ENCODE peak calls at places on chromosomes 1 and 21, in four cellular contexts. N is HCT116, M is IMR-90, D is A549. Q is an unnamed sample.

GRCh38 chr1:62210960-62211359 is 16.3 kb downstream of the L1TD1 start:
- DNase-seq in M (no peak), D (peak), N (no peak), Q (no peak)

GRCh38 chr21:17929514-17929913 is 110.4 kb upstream of the C21orf91 start:
- DNase-seq in N (no peak), D (no peak), M (no peak), Q (no peak)

GRCh38 chr1:183472488-183473285 is at the start of gene SMG7:
- DNase-seq in D (no peak), N (no peak), M (peak), Q (peak)

GRCh38 chr21:32135401-32136363 is 143.2 kb downstream of the MIS18A start:
- DNase-seq in M (peak), D (no peak), N (no peak), Q (no peak)

GRCh38 chr1:231093158-231093922 is 53.3 kb upstream of the FAM89A start:
- DNase-seq in M (no peak), N (no peak), D (peak), Q (no peak)

GRCh38 chr1:221164029-221164428 is 284.8 kb downstream of the HLX start:
- DNase-seq in M (peak), N (no peak), D (no peak), Q (no peak)

GRCh38 chr1:55812281-55812680 is 597.1 kb upstream of the USP24 start:
- DNase-seq in N (no peak), M (peak), D (no peak), Q (no peak)

GRCh38 chr1:187933562-187934419 is 1105.0 kb downstream of the PLA2G4A start:
- DNase-seq in D (no peak), M (no peak), N (no peak), Q (no peak)

GRCh38 chr1:203544485-203544884 is 50.5 kb downstream of the OPTC start:
- DNase-seq in D (no peak), M (no peak), N (no peak), Q (no peak)

GRCh38 chr1:224430511-224431113 is 4.0 kb downstream of the WDR26 start:
- DNase-seq in D (peak), M (peak), N (no peak), Q (peak)

GRCh38 chr1:151511636-151512215 is 539 bp downstream of the CGN start:
- DNase-seq in M (no peak), D (peak), N (no peak), Q (no peak)

GRCh38 chr1:111176678-111177077 is 23.8 kb downstream of the DENND2D start:
- DNase-seq in D (no peak), N (no peak), M (no peak), Q (no peak)

GRCh38 chr1:155171836-155172731 is 1.0 kb downstream of the KRTCAP2 start:
- DNase-seq in N (no peak), M (no peak), D (no peak), Q (no peak)

GRCh38 chr21:37183749-37184148 is 83.4 kb downstream of the VPS26C start:
- DNase-seq in M (no peak), N (no peak), D (no peak), Q (no peak)

GRCh38 chr21:35349378-35350080 is 300.4 kb upstream of the RUNX1 start:
- DNase-seq in M (peak), N (no peak), D (no peak), Q (no peak)

GRCh38 chr1:47585141-47585902 is 147.5 kb downstream of the FOXD2 start:
- DNase-seq in D (no peak), M (no peak), N (no peak), Q (no peak)

GRCh38 chr21:44718571-44718970 is 7.2 kb upstream of the TSPEAR start:
- DNase-seq in N (no peak), D (no peak), M (no peak), Q (no peak)

GRCh38 chr1:148362141-148362929 is 120.8 kb downstream of the PPIAL4G start:
- DNase-seq in D (no peak), N (peak), M (peak), Q (no peak)

GRCh38 chr21:39444406-39445145 is 1.0 kb downstream of the LCA5L start:
- DNase-seq in N (no peak), D (no peak), M (peak), Q (peak)

GRCh38 chr1:223726380-223727001 is 14.2 kb downstream of the CAPN2 start:
- DNase-seq in D (peak), N (peak), M (peak), Q (peak)

GRCh38 chr21:46081022-46081861 is 16.7 kb upstream of the COL6A2 start:
- DNase-seq in M (no peak), N (no peak), D (no peak), Q (no peak)

GRCh38 chr1:32474954-32475353 is 10.1 kb downstream of the ZBTB8B start:
- DNase-seq in D (no peak), M (no peak), N (no peak), Q (no peak)

GRCh38 chr1:53180226-53180625 is 16.4 kb upstream of the CPT2 start:
- DNase-seq in N (no peak), M (peak), D (no peak), Q (no peak)

GRCh38 chr1:156407760-156408159 is 38.7 kb downstream of the RHBG start:
- DNase-seq in M (no peak), N (no peak), D (no peak), Q (no peak)

GRCh38 chr1:11735854-11736745 is at the start of gene AGTRAP:
- DNase-seq in N (peak), D (peak), M (peak), Q (peak)

GRCh38 chr1:109790735-109791494 is 27.2 kb upstream of the EPS8L3 start:
- DNase-seq in D (peak), M (peak), N (peak), Q (peak)

GRCh38 chr1:1308756-1309524 is 543 bp downstream of the PUSL1 start:
- DNase-seq in D (no peak), M (no peak), N (no peak), Q (peak)

GRCh38 chr1:221025391-221026355 is 146.4 kb downstream of the HLX start:
- DNase-seq in N (no peak), D (no peak), M (peak), Q (no peak)

GRCh38 chr1:6257541-6258069 is 3.3 kb downstream of the GPR153 start:
- DNase-seq in M (no peak), D (no peak), N (no peak), Q (no peak)

GRCh38 chr1:6427445-6428390 is 3.1 kb downstream of the ESPN start:
- DNase-seq in D (no peak), N (no peak), M (no peak), Q (no peak)

GRCh38 chr1:152227310-152227928 is 3.4 kb upstream of the HRNR start:
- DNase-seq in M (peak), N (no peak), D (peak), Q (peak)

GRCh38 chr21:38810034-38810825 is 4.5 kb downstream of the ETS2 start:
- DNase-seq in N (no peak), M (no peak), D (no peak), Q (no peak)

GRCh38 chr1:85502625-85503083 is 37.7 kb upstream of the DDAH1 start:
- DNase-seq in M (peak), N (peak), D (peak), Q (no peak)

GRCh38 chr1:1621682-1622577 is 6.6 kb downstream of the MIB2 start:
- DNase-seq in N (no peak), D (no peak), M (peak), Q (no peak)

DNA sequence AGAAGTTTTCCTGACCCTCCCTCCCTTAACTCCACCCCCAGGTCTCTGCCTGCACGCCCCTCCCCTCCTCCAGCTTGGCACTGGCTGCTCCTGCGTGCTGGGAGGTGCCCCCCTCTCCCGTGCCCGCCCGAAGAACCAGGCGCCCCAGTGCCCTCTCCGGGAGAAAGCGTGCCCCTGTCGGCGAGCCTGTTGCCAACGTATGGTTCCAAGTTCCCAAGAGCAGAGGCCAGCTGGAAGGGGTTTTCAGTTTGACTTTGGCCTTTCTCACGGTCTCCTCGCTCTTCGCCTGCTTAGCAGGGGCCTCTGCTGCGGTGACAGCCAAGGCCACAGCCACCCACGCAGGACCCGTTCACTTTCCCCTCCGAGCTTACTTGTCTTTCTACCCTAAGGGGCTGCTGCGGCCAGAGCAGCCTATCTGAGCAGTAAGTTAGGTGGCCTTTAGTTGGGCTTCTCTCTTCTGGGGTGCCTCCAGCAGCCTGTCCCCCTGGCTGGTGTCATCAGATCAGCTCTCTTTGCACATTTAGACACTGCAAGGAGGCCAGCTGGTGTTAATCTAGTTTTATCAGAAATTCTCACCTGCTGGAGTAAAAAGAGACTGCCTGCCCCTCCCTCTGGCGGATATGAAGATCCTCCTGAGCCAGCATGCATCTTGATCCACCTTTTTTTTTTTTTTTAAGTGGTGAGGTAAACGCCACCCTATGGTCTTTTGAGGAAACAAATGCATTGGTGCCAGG is 1.5 kb downstream of the STUM start:
- DNase-seq in N (peak), D (no peak), M (no peak), Q (peak)
- H3K4me2 ChIP-seq in N (peak), D (peak), M (no peak), Q (no peak)

GRCh38 chr1:74415935-74416334 is 96.5 kb downstream of the LRRC53 start:
- DNase-seq in N (no peak), M (no peak), D (no peak), Q (no peak)

GRCh38 chr1:74419611-74420010 is 92.8 kb downstream of the LRRC53 start:
- DNase-seq in N (no peak), D (no peak), M (no peak), Q (no peak)

GRCh38 chr1:74422379-74423155 is 89.8 kb downstream of the LRRC53 start:
- DNase-seq in D (no peak), M (peak), N (no peak), Q (no peak)

GRCh38 chr1:74423476-74423875 is 88.9 kb downstream of the LRRC53 start:
- DNase-seq in D (no peak), M (peak), N (no peak), Q (no peak)

DNA sequence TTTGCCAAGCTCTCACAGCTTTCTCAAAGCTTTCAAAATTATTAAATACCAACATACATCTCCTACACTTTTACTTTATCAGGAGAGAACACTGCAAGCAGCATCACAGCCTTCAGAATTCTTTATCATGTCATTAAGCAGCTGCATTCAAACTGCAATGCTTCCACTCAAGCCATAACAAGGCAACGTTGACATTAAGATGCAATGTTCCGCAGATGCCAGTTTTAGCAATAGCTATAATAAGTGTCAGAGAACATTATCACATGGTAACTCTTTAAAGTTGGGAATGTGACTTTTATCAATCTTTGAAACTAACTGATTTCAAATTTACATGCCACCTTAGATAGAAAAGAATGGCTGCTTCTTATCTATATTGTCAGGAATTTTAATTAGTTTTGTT is 91.9 kb downstream of the LRRC53 start:
- DNase-seq in D (no peak), N (no peak), M (no peak), Q (no peak)
- TF ChIP-seq RAD21 in D (no peak), N (no peak), M (no peak), Q (no peak)

DNA sequence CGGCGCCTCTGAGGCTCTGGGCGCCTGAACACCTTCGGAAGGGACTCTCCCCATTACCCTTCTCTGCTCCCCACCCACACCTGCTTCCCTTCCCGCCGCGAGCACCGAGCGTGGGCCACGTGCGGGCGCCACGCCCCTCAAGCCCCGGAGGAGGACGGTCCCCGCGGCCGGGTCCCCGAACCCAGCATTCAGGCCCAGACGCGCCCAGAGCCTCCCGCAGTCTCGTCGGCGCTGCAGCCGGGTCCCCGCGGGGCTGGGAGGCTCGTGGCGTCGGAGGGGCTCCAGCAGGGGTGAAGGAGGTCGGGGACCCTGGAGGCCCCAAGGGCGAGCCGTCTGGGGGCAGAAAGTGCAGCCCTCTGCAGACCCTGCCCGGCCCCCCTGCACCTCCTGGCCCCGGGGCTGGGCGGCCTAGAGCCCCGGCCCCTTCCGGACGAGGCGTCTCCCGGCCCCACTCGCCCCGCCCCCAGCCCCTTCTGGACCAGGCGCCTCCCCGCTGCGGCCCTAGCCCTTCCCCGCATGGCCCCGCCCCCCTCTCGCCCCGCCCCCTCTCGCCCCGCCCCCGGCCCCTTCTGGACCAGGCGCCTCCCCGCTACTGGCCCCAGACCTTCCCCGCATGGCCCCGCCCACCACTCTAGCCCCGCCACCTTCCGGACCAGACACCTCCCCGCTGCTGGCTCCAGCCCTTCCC is 378 bp upstream of the SMIM1 start:
- DNase-seq in N (peak), D (peak), M (peak), Q (peak)
- H3K4me2 ChIP-seq in N (peak), D (peak), M (peak), Q (peak)

GRCh38 chr1:229048896-229049295 is 222.0 kb upstream of the RAB4A start:
- DNase-seq in D (no peak), M (no peak), N (no peak), Q (no peak)

GRCh38 chr1:229046251-229046853 is 224.6 kb upstream of the RAB4A start:
- DNase-seq in N (no peak), M (no peak), D (no peak), Q (no peak)

GRCh38 chr1:229043111-229043510 is 227.8 kb upstream of the RAB4A start:
- DNase-seq in D (no peak), M (no peak), N (no peak), Q (no peak)

GRCh38 chr1:229047161-229047840 is 223.6 kb upstream of the RAB4A start:
- DNase-seq in D (no peak), M (no peak), N (no peak), Q (no peak)

DNA sequence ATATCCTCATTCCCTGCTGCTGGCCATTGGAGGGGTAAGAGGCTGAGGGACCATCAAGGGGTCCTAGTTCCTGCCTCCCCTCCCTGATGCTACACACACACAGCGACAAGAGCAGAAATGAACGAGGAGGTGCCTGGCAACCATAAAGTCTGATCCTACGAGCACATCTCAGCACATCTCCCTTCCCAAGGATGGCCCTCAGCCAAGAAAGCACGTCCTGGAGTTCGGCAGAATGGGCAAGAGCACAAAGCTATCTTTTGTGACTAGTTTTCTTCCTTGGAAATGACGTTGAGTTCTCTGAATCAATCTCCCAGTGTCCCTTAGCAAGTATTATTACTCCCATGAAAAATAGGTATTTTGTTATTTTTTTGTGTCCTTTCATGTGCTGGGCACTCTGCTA is 222.7 kb upstream of the RAB4A start:
- DNase-seq in N (no peak), D (no peak), M (no peak), Q (no peak)
- TF ChIP-seq RAD21 in N (no peak), D (no peak), M (no peak), Q (no peak)

GRCh38 chr1:241672301-241672700 is 20.2 kb downstream of the WDR64 start:
- DNase-seq in D (peak), N (no peak), M (no peak), Q (no peak)
- H3K4me2 ChIP-seq in D (peak), N (no peak), M (no peak), Q (no peak)

GRCh38 chr1:180566048-180566447 is 7.3 kb downstream of the OVAAL start:
- DNase-seq in D (no peak), M (no peak), N (no peak), Q (no peak)

GRCh38 chr1:180560868-180561600 is 2.3 kb downstream of the OVAAL start:
- DNase-seq in D (no peak), N (no peak), M (peak), Q (no peak)

GRCh38 chr1:180562582-180562981 is 3.8 kb downstream of the OVAAL start:
- DNase-seq in D (no peak), M (no peak), N (no peak), Q (no peak)

GRCh38 chr1:180565472-180565871 is 6.7 kb downstream of the OVAAL start:
- DNase-seq in N (no peak), M (no peak), D (no peak), Q (no peak)

DNA sequence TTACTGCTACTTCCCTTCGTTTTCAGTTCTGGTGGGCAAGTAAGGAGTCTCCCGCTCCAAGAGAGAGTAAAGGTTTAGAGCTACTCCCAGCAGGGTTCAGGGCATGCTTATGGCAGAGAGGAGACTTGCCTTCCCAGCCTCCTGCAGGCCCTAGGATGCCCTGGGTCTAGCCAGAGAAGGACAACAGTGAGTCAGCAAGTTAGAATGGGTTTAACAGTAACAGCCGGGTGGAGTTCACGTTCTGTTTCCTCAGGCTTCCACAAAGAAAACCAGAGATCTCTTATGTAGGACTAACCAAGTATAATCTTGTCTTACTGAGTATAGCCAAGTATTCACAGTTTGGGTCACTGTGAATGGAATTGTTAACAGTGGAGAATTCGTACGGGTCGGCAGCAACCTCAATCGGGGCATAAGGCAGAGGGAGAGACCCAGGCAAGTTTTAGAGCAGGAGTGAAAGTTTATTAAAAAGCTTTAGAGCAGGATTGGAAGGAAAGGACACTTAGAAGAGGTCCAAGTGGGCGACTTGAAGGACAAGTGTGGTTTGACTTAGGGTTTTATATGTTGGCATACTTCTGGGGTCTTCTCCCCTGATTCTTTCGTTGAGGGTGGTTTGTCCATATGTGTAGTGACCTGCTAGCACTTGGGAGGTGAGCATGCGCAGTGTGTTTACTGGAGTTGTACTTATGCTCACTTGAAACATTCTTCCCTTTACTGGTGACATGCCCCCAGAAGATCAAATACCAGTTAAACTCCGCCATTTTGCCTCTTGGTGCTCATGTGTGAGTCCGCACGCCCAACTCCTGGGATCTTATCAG is 4.5 kb downstream of the OVAAL start:
- DNase-seq in D (peak), N (no peak), M (peak), Q (peak)
- TF ChIP-seq RAD21 in D (no peak), N (no peak), M (no peak), Q (peak)

GRCh38 chr21:41678944-41679343 is 87.9 kb downstream of the RIPK4 start:
- DNase-seq in M (peak), N (peak), D (peak), Q (peak)

GRCh38 chr21:41680444-41681335 is 86.2 kb downstream of the RIPK4 start:
- DNase-seq in D (peak), N (no peak), M (no peak), Q (no peak)

GRCh38 chr21:41681939-41682718 is 84.7 kb downstream of the RIPK4 start:
- DNase-seq in N (no peak), D (no peak), M (no peak), Q (no peak)

GRCh38 chr21:41682719-41683179 is 84.1 kb downstream of the RIPK4 start:
- DNase-seq in M (no peak), D (no peak), N (no peak), Q (no peak)

GRCh38 chr21:41681336-41681801 is 85.5 kb downstream of the RIPK4 start:
- DNase-seq in N (no peak), D (no peak), M (no peak), Q (no peak)
- H3K4me2 ChIP-seq in N (no peak), D (no peak), M (no peak), Q (no peak)

Q was measured in K562.